ENCODE peak calls at places on chromosomes 2 and 18, in ten cellular contexts. L is sigmoid colon, B is stomach, Y is upper lobe of left lung, I is transverse colon, Z is vagina, A is H1, D is K562, W is HepG2, Q is endothelial cell of umbilical vein. C is an unnamed sample.

GRCh38 chr2:227016894-227017293 is 147.1 kb downstream of the COL4A4 start:
- DNase-seq in B (no peak), Z (no peak), I (no peak), Y (no peak), A (no peak), D (no peak), Q (no peak), W (no peak), L (no peak), C (no peak)

GRCh38 chr2:121080013-121080772 is 204.8 kb downstream of the TFCP2L1 start:
- DNase-seq in D (peak), Q (peak), I (peak), B (peak), A (no peak), Y (no peak), Z (no peak), W (peak), L (peak), C (peak)

GRCh38 chr2:238915196-238915595 is 67.3 kb downstream of the TWIST2 start:
- DNase-seq in Z (no peak), W (no peak), B (no peak), I (no peak), D (no peak), A (no peak), Q (no peak), Y (no peak), L (peak), C (no peak)

GRCh38 chr2:153416071-153416470 is 62.5 kb downstream of the RPRM start:
- DNase-seq in D (no peak), A (no peak), L (no peak), Z (no peak), Y (no peak), Q (no peak), W (no peak), B (no peak), I (no peak), C (no peak)

GRCh38 chr2:233593201-233593600 is 24.2 kb upstream of the UGT1A8 start:
- DNase-seq in Y (no peak), L (no peak), B (no peak), A (no peak), Z (no peak), Q (no peak), I (no peak), W (no peak), D (no peak), C (no peak)

GRCh38 chr2:85741811-85742507 is 11.8 kb upstream of the ATOH8 start:
- DNase-seq in Y (peak), D (no peak), L (peak), W (peak), A (no peak), B (peak), Z (no peak), Q (peak), I (peak), C (peak)

GRCh38 chr18:48663931-48664847 is 125.4 kb downstream of the CTIF start:
- DNase-seq in L (peak), W (peak), I (peak), Y (peak), B (peak), D (peak), A (peak), Z (no peak), Q (peak), C (peak)

GRCh38 chr2:58788402-58788801 is 547.3 kb upstream of the FANCL start:
- DNase-seq in D (no peak), A (no peak), Q (no peak), I (no peak), Z (no peak), W (no peak), Y (no peak), B (no peak), L (no peak), C (no peak)

DNA sequence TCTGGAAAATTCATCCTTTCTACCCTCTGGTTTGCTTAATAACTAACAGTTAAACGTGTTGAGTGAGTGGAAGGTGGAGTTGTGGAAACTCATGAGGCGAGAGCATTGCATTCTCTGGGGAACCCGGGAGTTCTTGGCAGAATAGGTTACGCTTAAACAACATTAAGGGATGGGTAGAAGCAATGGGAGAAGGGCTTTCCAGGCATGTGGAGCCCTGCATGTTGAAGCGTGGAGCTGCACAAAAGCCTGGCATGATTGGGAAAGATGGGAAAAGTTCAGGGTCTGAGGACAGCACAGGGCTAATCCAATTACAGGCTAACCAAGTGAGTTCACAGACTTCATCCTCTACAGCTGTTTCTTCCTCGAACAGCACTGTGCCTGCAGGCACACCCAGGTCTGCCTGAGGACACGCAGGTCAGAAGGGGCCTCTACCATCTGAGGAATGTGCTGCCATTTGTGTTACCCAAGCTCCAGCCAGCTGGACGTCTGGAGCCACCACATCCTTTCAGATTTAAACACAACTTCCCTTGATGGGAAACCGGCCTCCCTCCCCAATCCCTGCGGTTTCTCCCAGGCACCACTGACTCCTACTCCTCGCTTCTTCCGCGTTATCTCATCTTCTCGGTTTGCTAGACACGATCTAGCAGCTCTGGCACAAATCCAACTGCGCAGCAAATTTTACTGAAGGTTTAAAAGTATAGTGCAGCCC is 164.2 kb downstream of the ANTXR1 start:
- DNase-seq in A (no peak), D (peak), Y (no peak), I (peak), L (peak), Z (no peak), Q (peak), B (peak), W (peak), C (no peak)
- H3K27ac ChIP-seq in A (peak), D (no peak), Y (peak), I (peak), L (peak), Z (peak), Q (peak), B (peak), W (peak), C (peak)

GRCh38 chr2:127100261-127101047 is 6.5 kb downstream of the BIN1 start:
- DNase-seq in Q (no peak), I (peak), A (no peak), B (peak), L (peak), W (peak), D (peak), Z (no peak), Y (no peak), C (no peak)
- TF ChIP-seq POLR2A in Q (no peak), I (peak), A (no peak), B (no peak), L (no peak), W (no peak), D (no peak), Z (no peak), Y (no peak), C (no peak)

GRCh38 chr18:5625076-5625475 is 81.3 kb upstream of the EPB41L3 start:
- DNase-seq in I (no peak), B (no peak), Z (no peak), W (no peak), L (no peak), Y (no peak), Q (no peak), A (no peak), D (no peak), C (no peak)
- TF ChIP-seq POLR2AphosphoS5 in I (no peak), B (no peak), Z (no peak), W (no peak), L (no peak), Y (no peak), Q (no peak), A (no peak), D (no peak), C (no peak)

GRCh38 chr2:28751102-28751955 is at the start of gene PPP1CB:
- DNase-seq in L (peak), Y (peak), Q (peak), I (peak), D (peak), W (peak), A (peak), Z (peak), B (peak), C (peak)
- H3K27ac ChIP-seq in L (peak), Y (peak), Q (peak), I (peak), D (peak), W (peak), A (peak), Z (peak), B (peak), C (peak)

GRCh38 chr2:127084611-127085031 is 22.3 kb downstream of the BIN1 start:
- DNase-seq in W (no peak), A (no peak), Z (no peak), L (no peak), I (no peak), Q (no peak), Y (no peak), D (no peak), B (no peak), C (no peak)

GRCh38 chr2:127088706-127089105 is 18.2 kb downstream of the BIN1 start:
- DNase-seq in B (no peak), L (no peak), Q (no peak), Z (no peak), Y (no peak), A (no peak), I (no peak), D (no peak), W (no peak), C (no peak)

GRCh38 chr2:127087780-127088495 is 19.0 kb downstream of the BIN1 start:
- DNase-seq in I (no peak), Q (no peak), Y (no peak), Z (no peak), B (no peak), L (no peak), W (no peak), D (no peak), A (no peak), C (no peak)

GRCh38 chr2:127085260-127085666 is 21.7 kb downstream of the BIN1 start:
- DNase-seq in D (no peak), L (no peak), Z (no peak), I (peak), Y (no peak), A (no peak), W (no peak), B (peak), Q (no peak), C (no peak)

GRCh38 chr2:127086800-127087737 is 19.9 kb downstream of the BIN1 start:
- DNase-seq in Q (peak), L (peak), W (no peak), Z (peak), A (no peak), D (peak), I (peak), B (peak), Y (peak), C (no peak)
- TF ChIP-seq POLR2A in Q (no peak), L (no peak), W (no peak), Z (no peak), A (no peak), D (no peak), I (no peak), B (no peak), Y (no peak), C (no peak)

GRCh38 chr18:24490545-24490944 is 30.1 kb downstream of the HRH4 start:
- DNase-seq in I (no peak), D (no peak), Z (no peak), A (no peak), B (no peak), Y (no peak), Q (no peak), W (no peak), L (no peak), C (no peak)

GRCh38 chr18:24494586-24494985 is 34.1 kb downstream of the HRH4 start:
- DNase-seq in Z (no peak), Q (no peak), L (no peak), A (no peak), B (no peak), D (no peak), Y (no peak), W (no peak), I (no peak), C (no peak)

GRCh38 chr18:24488824-24489493 is 28.5 kb downstream of the HRH4 start:
- DNase-seq in Z (no peak), D (peak), B (no peak), I (no peak), A (no peak), W (peak), Q (peak), L (no peak), Y (no peak), C (no peak)

GRCh38 chr18:24492445-24492844 is 32.0 kb downstream of the HRH4 start:
- DNase-seq in L (no peak), I (peak), Y (peak), A (no peak), Q (no peak), W (no peak), D (no peak), Z (no peak), B (no peak), C (no peak)

GRCh38 chr18:24491882-24492281 is 31.4 kb downstream of the HRH4 start:
- DNase-seq in W (no peak), A (no peak), I (peak), D (no peak), Q (no peak), L (no peak), Z (no peak), B (no peak), Y (no peak), C (no peak)
- TF ChIP-seq POLR2AphosphoS5 in W (no peak), A (no peak), I (no peak), D (no peak), Q (no peak), L (no peak), Z (no peak), B (no peak), Y (no peak), C (no peak)

GRCh38 chr2:118310878-118311442 is 222.7 kb downstream of the INSIG2 start:
- DNase-seq in Q (no peak), A (no peak), Y (peak), W (no peak), I (no peak), D (no peak), L (no peak), Z (no peak), B (no peak), C (no peak)
- H3K27ac ChIP-seq in Q (no peak), A (peak), Y (no peak), W (no peak), I (no peak), D (no peak), L (no peak), Z (peak), B (no peak), C (no peak)

GRCh38 chr2:201171259-201171814 is 11.6 kb upstream of the CASP10 start:
- DNase-seq in D (no peak), W (no peak), I (no peak), Q (peak), B (no peak), Z (no peak), L (no peak), A (no peak), Y (no peak), C (no peak)
- TF ChIP-seq POLR2A in D (no peak), W (no peak), I (no peak), Q (peak), B (no peak), Z (no peak), L (no peak), A (no peak), Y (no peak), C (no peak)

GRCh38 chr2:234989183-234989701 is 37.4 kb downstream of the SH3BP4 start:
- DNase-seq in W (no peak), L (peak), B (peak), I (peak), Q (peak), Z (no peak), A (no peak), Y (no peak), D (no peak), C (peak)
- TF ChIP-seq POLR2AphosphoS5 in W (no peak), L (peak), B (peak), I (peak), Q (peak), Z (peak), A (no peak), Y (peak), D (no peak), C (peak)

GRCh38 chr2:118386636-118387302 is 298.5 kb downstream of the INSIG2 start:
- DNase-seq in B (no peak), Y (no peak), Z (no peak), A (no peak), W (no peak), D (no peak), I (no peak), L (no peak), Q (no peak), C (no peak)
- H3K27ac ChIP-seq in B (no peak), Y (no peak), Z (peak), A (no peak), W (no peak), D (no peak), I (no peak), L (no peak), Q (no peak), C (no peak)